ENCODE peak calls at places on chromosomes 7 and 10, in nine cellular contexts. I, M, O, N, Q, D, G, P and U are unnamed samples.

GRCh38 chr7:149716007-149716931 is 57.1 kb downstream of the ZNF467 start:
- DNase-seq in I (peak; percentile 22), M (no peak), O (no peak), N (no peak), Q (no peak), D (peak; percentile 23), G (peak; percentile 77), P (peak; percentile 57), U (peak; percentile 57)

GRCh38 chr7:117937726-117938483 is 64.7 kb upstream of the CTTNBP2 start:
- DNase-seq in I (no peak), M (no peak), O (no peak), N (no peak), Q (no peak), D (no peak), G (no peak), P (no peak), U (no peak)

GRCh38 chr7:2232766-2233520 is at the start of gene MAD1L1:
- DNase-seq in I (peak; percentile 85), M (peak; percentile 78), O (peak; percentile 83), N (peak; percentile 89), Q (peak; percentile 86), D (peak; percentile 88), G (peak; percentile 98), P (peak; percentile 95), U (peak; percentile 97)

GRCh38 chr7:134016223-134016941 is 110.8 kb upstream of the LRGUK start:
- DNase-seq in I (peak; percentile 20), M (no peak), O (peak; percentile 21), N (no peak), Q (peak; percentile 8), D (peak; percentile 39), G (no peak), P (no peak), U (no peak)

GRCh38 chr7:29278362-29279070 is 83.9 kb downstream of the CHN2 start:
- DNase-seq in I (no peak), M (no peak), O (no peak), N (no peak), Q (no peak), D (no peak), G (no peak), P (no peak), U (no peak)

GRCh38 chr10:18159596-18159995 is 19.4 kb downstream of the CACNB2 start:
- DNase-seq in I (no peak), M (no peak), O (no peak), N (no peak), Q (no peak), D (no peak), G (no peak), P (no peak), U (no peak)

GRCh38 chr10:70598857-70599295 is 3.7 kb downstream of the PRF1 start:
- DNase-seq in I (no peak), M (peak; percentile 11), O (no peak), N (no peak), Q (no peak), D (no peak), G (no peak), P (no peak), U (peak; percentile 74)

GRCh38 chr7:49418964-49419363 is 354.5 kb upstream of the VWC2 start:
- DNase-seq in I (peak; percentile 18), M (no peak), O (no peak), N (no peak), Q (no peak), D (no peak), G (no peak), P (no peak), U (no peak)

GRCh38 chr7:66379761-66380160 is 174.6 kb downstream of the TPST1 start:
- DNase-seq in I (peak; percentile 39), M (no peak), O (peak; percentile 27), N (no peak), Q (no peak), D (peak; percentile 77), G (no peak), P (no peak), U (no peak)

GRCh38 chr10:107548301-107548700 is 383.8 kb upstream of the SORCS1 start:
- DNase-seq in I (peak; percentile 57), M (no peak), O (no peak), N (no peak), Q (no peak), D (no peak), G (no peak), P (no peak), U (no peak)

GRCh38 chr10:63976538-63976937 is 455.3 kb downstream of the REEP3 start:
- DNase-seq in I (peak; percentile 1), M (no peak), O (peak; percentile 52), N (no peak), Q (peak; percentile 19), D (peak; percentile 6), G (no peak), P (no peak), U (no peak)

GRCh38 chr7:75905785-75906604 is 9.0 kb upstream of the POR start:
- DNase-seq in I (peak; percentile 47), M (peak; percentile 33), O (peak; percentile 35), N (peak; percentile 70), Q (peak; percentile 74), D (peak; percentile 64), G (peak; percentile 81), P (peak; percentile 92), U (peak; percentile 86)

GRCh38 chr7:30869794-30870491 is 41.7 kb upstream of the AQP1 start:
- DNase-seq in I (peak; percentile 62), M (no peak), O (no peak), N (no peak), Q (no peak), D (peak; percentile 22), G (no peak), P (no peak), U (peak; percentile 47)

GRCh38 chr10:124521429-124521871 is 59.8 kb downstream of the LHPP start:
- DNase-seq in I (no peak), M (no peak), O (no peak), N (no peak), Q (no peak), D (no peak), G (peak; percentile 72), P (peak; percentile 66), U (peak; percentile 33)

GRCh38 chr7:36868727-36869411 is 144.6 kb upstream of the AOAH start:
- DNase-seq in I (no peak), M (no peak), O (no peak), N (no peak), Q (no peak), D (no peak), G (no peak), P (no peak), U (no peak)

GRCh38 chr7:70208236-70209063 is 610.2 kb downstream of the AUTS2 start:
- DNase-seq in I (peak; percentile 69), M (no peak), O (peak; percentile 18), N (no peak), Q (no peak), D (no peak), G (no peak), P (no peak), U (no peak)

GRCh38 chr7:92836489-92837213 is at the start of gene CDK6:
- DNase-seq in I (peak; percentile 71), M (peak; percentile 41), O (peak; percentile 66), N (peak; percentile 41), Q (peak; percentile 25), D (peak; percentile 70), G (peak; percentile 92), P (peak; percentile 78), U (peak; percentile 88)

GRCh38 chr7:25735674-25736242 is 416.2 kb upstream of the NFE2L3 start:
- DNase-seq in I (no peak), M (no peak), O (no peak), N (no peak), Q (no peak), D (no peak), G (no peak), P (no peak), U (no peak)

DNA sequence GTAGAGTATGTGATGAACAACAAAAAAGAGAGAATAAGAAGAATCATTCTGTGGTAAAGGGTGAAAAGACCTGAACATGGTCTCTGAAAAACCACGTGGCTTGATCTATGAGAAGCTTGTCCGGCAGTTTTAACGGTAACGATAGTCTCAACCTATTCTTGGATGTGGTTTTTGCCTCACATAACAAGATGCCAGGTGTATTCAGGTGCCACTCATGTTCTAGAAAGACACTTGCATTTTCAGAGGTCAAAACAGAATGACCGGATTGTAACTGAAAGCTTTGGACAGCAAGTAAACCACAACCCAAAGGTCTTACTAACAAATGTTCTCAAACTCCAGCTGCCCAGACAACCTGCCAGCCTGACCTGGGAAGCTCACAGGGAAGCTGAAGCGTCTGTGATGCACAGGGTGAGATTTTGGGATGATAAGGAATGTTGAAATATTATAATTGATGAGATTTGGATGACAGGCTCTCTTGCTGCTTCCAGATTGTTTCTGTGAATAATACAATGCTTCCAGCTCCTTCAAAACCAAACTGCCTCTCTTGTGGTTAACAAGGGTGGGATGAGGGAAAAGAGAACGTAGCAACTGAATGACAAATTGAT is 137.4 kb upstream of the GRB10 start:
- DNase-seq in I (peak; percentile 47), M (no peak), O (no peak), N (no peak), Q (no peak), D (no peak), G (no peak), P (no peak), U (no peak)
- H3K27ac ChIP-seq in I (no peak overlapping the region), M (no peak overlapping the region), O (no peak overlapping the region), N (no peak overlapping the region), Q (no peak overlapping the region), D (no peak overlapping the region), G (no peak overlapping the region), P (no peak overlapping the region), U (no peak overlapping the region)

DNA sequence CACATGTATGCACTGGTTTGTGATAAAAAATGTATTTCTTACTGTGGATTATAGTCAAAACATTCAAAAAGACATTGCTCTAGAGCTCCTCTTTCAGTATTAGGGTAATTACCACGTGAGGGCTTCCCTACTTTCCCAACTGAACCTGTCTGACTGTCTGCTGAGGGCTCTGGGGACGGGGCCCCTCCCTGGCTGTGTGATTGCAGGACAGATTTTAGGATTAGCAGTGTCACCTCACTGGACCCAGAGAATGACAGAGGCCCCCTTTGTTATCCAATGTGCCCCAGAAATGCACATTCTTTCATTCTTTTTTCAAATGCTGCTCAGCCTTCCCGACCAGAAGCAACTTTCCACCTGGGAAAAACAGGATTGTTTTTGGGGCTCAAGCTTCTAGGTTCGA is 43.6 kb upstream of the MXI1 start:
- DNase-seq in I (no peak), M (no peak), O (no peak), N (no peak), Q (no peak), D (no peak), G (no peak), P (no peak), U (no peak)
- H3K27me3 ChIP-seq in I (peaks cover 23% of the 10 kb centered on the region), M (no peaks in the 10 kb centered on the region), O (peaks cover 12% of the 10 kb centered on the region), N (peaks cover 5% of the 10 kb centered on the region), Q (peaks cover 44% of the 10 kb centered on the region), D (peaks cover 58% of the 10 kb centered on the region), G (peaks cover 52% of the 10 kb centered on the region), P (no peaks in the 10 kb centered on the region), U (peaks cover 10% of the 10 kb centered on the region)

DNA sequence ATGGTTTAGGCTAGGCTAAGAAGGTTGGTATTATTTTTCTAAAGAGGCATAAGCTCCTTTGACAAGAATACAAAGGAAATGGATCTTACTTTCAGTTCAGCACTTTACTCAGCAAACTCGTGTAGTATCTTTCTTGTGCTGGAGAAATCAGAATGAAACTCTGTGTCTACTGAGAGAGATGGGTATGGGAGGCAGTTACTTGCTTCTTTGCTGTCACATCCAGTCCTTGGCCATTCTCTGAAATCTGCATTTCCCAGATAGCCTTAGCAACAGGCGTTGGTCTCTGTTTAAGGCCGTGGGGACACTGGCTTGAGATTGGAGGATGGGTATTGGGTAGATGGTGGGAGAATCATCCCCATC is 180.5 kb downstream of the NRP1 start:
- DNase-seq in I (no peak), M (no peak), O (no peak), N (no peak), Q (no peak), D (no peak), G (no peak), P (no peak), U (no peak)
- TF ChIP-seq CTCF in I (no peak), M (no peak), O (no peak), N (no peak), Q (no peak), D (no peak), G (no peak), P (no peak), U (no peak)

GRCh38 chr7:141295367-141295895 is 221.6 kb downstream of the TMEM178B start:
- DNase-seq in I (no peak), M (no peak), O (no peak), N (no peak), Q (no peak), D (no peak), G (no peak), P (no peak), U (no peak)
- H3K27ac ChIP-seq in I (no peak overlapping the region), M (no peak overlapping the region), O (no peak overlapping the region), N (no peak overlapping the region), Q (no peak overlapping the region), D (no peak overlapping the region), G (no peak overlapping the region), P (no peak overlapping the region), U (no peak overlapping the region)